ENCODE peak calls at places on chromosomes 4 and X, in nine cellular contexts. G is lung microvascular endothelial cell, A is lower lobe of right lung, I is mesendoderm, Y is GM23248, J is GM10248, C is sigmoid colon, N is NCI-H1930, R is hypothalamus. D is an unnamed sample.

GRCh38 chrX:1481636-1482529 is 29.2 kb upstream of the ASMTL start:
- DNase-seq in Y (peak), I (peak), N (no peak), C (peak), A (peak), G (peak), J (peak), R (no peak), D (no peak)

GRCh38 chr4:948101-948935 is 16.1 kb downstream of the TMEM175 start:
- DNase-seq in C (peak), A (no peak), I (no peak), G (no peak), N (no peak), R (no peak), J (no peak), Y (no peak), D (no peak)

GRCh38 chr4:10606483-10607155 is 77.9 kb downstream of the CLNK start:
- DNase-seq in A (no peak), C (no peak), I (no peak), J (no peak), Y (no peak), R (no peak), N (no peak), G (peak), D (no peak)

GRCh38 chr4:165005352-165005751 is 26.4 kb upstream of the TRIM60 start:
- DNase-seq in R (no peak), Y (no peak), A (no peak), G (no peak), I (no peak), N (no peak), J (no peak), C (no peak), D (no peak)

GRCh38 chr4:147409350-147409749 is 71.5 kb upstream of the EDNRA start:
- DNase-seq in C (no peak), N (no peak), A (no peak), R (no peak), J (no peak), G (peak), I (no peak), Y (no peak), D (no peak)

GRCh38 chr4:53962516-53963225 is 101.7 kb downstream of the CHIC2 start:
- DNase-seq in I (peak), N (peak), J (no peak), G (no peak), Y (peak), R (no peak), C (no peak), A (no peak), D (no peak)

GRCh38 chr4:125741825-125742452 is 427.2 kb downstream of the FAT4 start:
- DNase-seq in G (peak), A (no peak), J (peak), I (no peak), C (no peak), Y (peak), R (no peak), N (no peak), D (no peak)

GRCh38 chr4:1370321-1371124 is 23.5 kb downstream of the UVSSA start:
- DNase-seq in G (no peak), Y (no peak), I (no peak), N (no peak), A (peak), R (no peak), C (peak), J (no peak), D (no peak)

GRCh38 chrX:344371-344901 is 25.8 kb upstream of the GTPBP6 start:
- DNase-seq in N (no peak), Y (no peak), J (no peak), I (no peak), R (no peak), A (peak), C (peak), G (no peak), D (no peak)

GRCh38 chr4:891747-892146 is 40.4 kb downstream of the GAK start:
- DNase-seq in C (no peak), R (no peak), I (peak), J (no peak), N (no peak), A (no peak), Y (peak), G (peak), D (no peak)

GRCh38 chr4:168812806-168813205 is 197.2 kb downstream of the CBR4 start:
- DNase-seq in G (no peak), N (no peak), I (peak), R (no peak), J (no peak), A (no peak), Y (no peak), C (no peak), D (no peak)

GRCh38 chr4:140861359-140862181 is 105.4 kb upstream of the TBC1D9 start:
- DNase-seq in R (no peak), G (peak), A (no peak), N (peak), J (peak), C (peak), I (peak), Y (peak), D (no peak)

GRCh38 chrX:75784689-75785491 is at the start of gene MAGEE2:
- DNase-seq in I (no peak), N (no peak), J (no peak), Y (peak), G (no peak), C (no peak), R (peak), A (peak), D (no peak)

GRCh38 chr4:31917334-31917733 is 1197.2 kb downstream of the PCDH7 start:
- DNase-seq in A (no peak), C (no peak), Y (no peak), N (no peak), I (no peak), J (no peak), R (no peak), G (no peak), D (no peak)

GRCh38 chr4:150215601-150216000 is 137.4 kb downstream of the DCLK2 start:
- DNase-seq in I (no peak), A (no peak), Y (no peak), G (no peak), J (no peak), C (no peak), N (no peak), R (no peak), D (no peak)

GRCh38 chrX:133350751-133351150 is 64.5 kb downstream of the GPC4 start:
- DNase-seq in Y (peak), G (no peak), C (peak), N (no peak), J (no peak), R (no peak), I (no peak), A (peak), D (no peak)

GRCh38 chr4:170001688-170002267 is 24.4 kb downstream of the MFAP3L start:
- DNase-seq in J (no peak), Y (no peak), A (no peak), I (peak), R (no peak), G (no peak), N (no peak), C (no peak), D (no peak)

GRCh38 chr4:190015538-190016368 is 11.3 kb downstream of the FRG2 start:
- DNase-seq in Y (peak), J (no peak), A (no peak), N (no peak), R (no peak), I (peak), C (no peak), G (no peak), D (no peak)

GRCh38 chrX:135384161-135384836 is 37.4 kb upstream of the SMIM10L2A start:
- DNase-seq in A (no peak), R (no peak), J (no peak), G (no peak), Y (no peak), N (no peak), C (no peak), I (peak), D (no peak)

GRCh38 chr4:1356181-1356998 is 9.4 kb downstream of the UVSSA start:
- DNase-seq in N (peak), I (peak), G (peak), J (peak), R (no peak), Y (peak), A (peak), C (no peak), D (no peak)

GRCh38 chr4:42148453-42148852 is 4.0 kb downstream of the BEND4 start:
- DNase-seq in A (no peak), G (no peak), R (no peak), J (no peak), Y (no peak), I (no peak), N (no peak), C (no peak), D (no peak)

GRCh38 chr4:87420431-87420830 is 1.9 kb upstream of the NUDT9 start:
- DNase-seq in N (no peak), A (no peak), I (no peak), Y (no peak), G (no peak), J (no peak), R (no peak), C (no peak), D (no peak)

GRCh38 chrX:12249997-12250396 is 111.7 kb downstream of the FRMPD4 start:
- DNase-seq in A (no peak), G (no peak), Y (no peak), J (no peak), R (no peak), I (no peak), C (no peak), N (no peak), D (no peak)

GRCh38 chrX:42524374-42524773 is 253.6 kb downstream of the PPP1R2C start:
- DNase-seq in G (no peak), C (no peak), I (no peak), A (no peak), R (no peak), J (no peak), N (no peak), Y (peak), D (no peak)

GRCh38 chr4:83917572-83917971 is 381.7 kb downstream of the GPAT3 start:
- DNase-seq in J (no peak), I (peak), Y (no peak), N (no peak), G (peak), C (no peak), A (no peak), R (no peak), D (no peak)

GRCh38 chr4:15479089-15479912 is 9.6 kb downstream of the CC2D2A start:
- DNase-seq in G (peak), N (peak), Y (peak), C (peak), A (peak), R (peak), I (peak), J (peak), D (no peak)

GRCh38 chr4:84482564-84483563 is 16.2 kb downstream of the NKX6-1 start:
- DNase-seq in N (no peak), Y (peak), I (peak), G (peak), R (no peak), J (no peak), C (no peak), A (peak), D (no peak)